ENCODE peak calls at places on chromosomes 2 and 18, in ten cellular contexts. One of them, this sample, is unnamed.

GRCh38 chr2:70897977-70898226 is 37.8 kb upstream of the ATP6V1B1 start:
- DNase-seq in mucosa of descending colon: no peak
- DNase-seq in cardiac fibroblast: no peak
- DNase-seq in hepatocyte: no peak
- DNase-seq in kidney: no peak
- DNase-seq in astrocyte: no peak
- DNase-seq in OCI-LY7: no peak
- DNase-seq in AG10803: no peak
- DNase-seq in H1: no peak
- DNase-seq in AG04450: no peak
- DNase-seq in this sample: no peak

GRCh38 chr2:54760310-54760709 is 36.8 kb downstream of the EML6 start:
- DNase-seq in mucosa of descending colon: no peak
- DNase-seq in cardiac fibroblast: no peak
- DNase-seq in hepatocyte: no peak
- DNase-seq in kidney: no peak
- DNase-seq in astrocyte: no peak
- DNase-seq in OCI-LY7: peak; percentile 43
- DNase-seq in AG10803: no peak
- DNase-seq in H1: no peak
- DNase-seq in AG04450: no peak
- DNase-seq in this sample: no peak

GRCh38 chr2:157254041-157254440 is 3.5 kb upstream of the GALNT5 start:
- DNase-seq in mucosa of descending colon: no peak
- DNase-seq in cardiac fibroblast: no peak
- DNase-seq in hepatocyte: no peak
- DNase-seq in kidney: no peak
- DNase-seq in astrocyte: no peak
- DNase-seq in OCI-LY7: no peak
- DNase-seq in AG10803: no peak
- DNase-seq in H1: no peak
- DNase-seq in AG04450: no peak
- DNase-seq in this sample: no peak

GRCh38 chr18:75504469-75504868 is 77.0 kb upstream of the SMIM21 start:
- DNase-seq in mucosa of descending colon: no peak
- DNase-seq in cardiac fibroblast: no peak
- DNase-seq in hepatocyte: no peak
- DNase-seq in kidney: no peak
- DNase-seq in astrocyte: no peak
- DNase-seq in OCI-LY7: no peak
- DNase-seq in AG10803: no peak
- DNase-seq in H1: no peak
- DNase-seq in AG04450: no peak
- DNase-seq in this sample: no peak

GRCh38 chr2:46010925-46011490 is 286.2 kb upstream of the EPAS1 start:
- DNase-seq in mucosa of descending colon: no peak
- DNase-seq in cardiac fibroblast: peak; percentile 78
- DNase-seq in hepatocyte: peak; percentile 57
- DNase-seq in kidney: no peak
- DNase-seq in astrocyte: no peak
- DNase-seq in OCI-LY7: peak; percentile 46
- DNase-seq in AG10803: peak; percentile 62
- DNase-seq in H1: peak; percentile 14
- DNase-seq in AG04450: no peak
- DNase-seq in this sample: peak; percentile 81

GRCh38 chr18:13267517-13267916 is 49.0 kb downstream of the LDLRAD4 start:
- DNase-seq in mucosa of descending colon: no peak
- DNase-seq in cardiac fibroblast: no peak
- DNase-seq in hepatocyte: no peak
- DNase-seq in kidney: peak; percentile 48
- DNase-seq in astrocyte: no peak
- DNase-seq in OCI-LY7: no peak
- DNase-seq in AG10803: peak; percentile 5
- DNase-seq in H1: no peak
- DNase-seq in AG04450: no peak
- DNase-seq in this sample: no peak

GRCh38 chr2:120552800-120553471 is 182.7 kb upstream of the GLI2 start:
- DNase-seq in mucosa of descending colon: peak; percentile 79
- DNase-seq in cardiac fibroblast: peak; percentile 93
- DNase-seq in hepatocyte: peak; percentile 93
- DNase-seq in kidney: peak; percentile 94
- DNase-seq in astrocyte: peak; percentile 44
- DNase-seq in OCI-LY7: peak; percentile 2
- DNase-seq in AG10803: peak; percentile 71
- DNase-seq in H1: peak; percentile 91
- DNase-seq in AG04450: no peak
- DNase-seq in this sample: peak; percentile 92

GRCh38 chr2:200338692-200339091 is 32.2 kb downstream of the SPATS2L start:
- DNase-seq in mucosa of descending colon: no peak
- DNase-seq in cardiac fibroblast: no peak
- DNase-seq in hepatocyte: no peak
- DNase-seq in kidney: no peak
- DNase-seq in astrocyte: no peak
- DNase-seq in OCI-LY7: no peak
- DNase-seq in AG10803: no peak
- DNase-seq in H1: no peak
- DNase-seq in AG04450: no peak
- DNase-seq in this sample: no peak

GRCh38 chr2:113922335-113922734 is 32.4 kb downstream of the ACTR3 start:
- DNase-seq in mucosa of descending colon: no peak
- DNase-seq in cardiac fibroblast: no peak
- DNase-seq in hepatocyte: no peak
- DNase-seq in kidney: no peak
- DNase-seq in astrocyte: no peak
- DNase-seq in OCI-LY7: no peak
- DNase-seq in AG10803: no peak
- DNase-seq in H1: no peak
- DNase-seq in AG04450: no peak
- DNase-seq in this sample: no peak

GRCh38 chr2:26000561-26001211 is 18.4 kb upstream of the KIF3C start:
- DNase-seq in mucosa of descending colon: no peak
- DNase-seq in cardiac fibroblast: no peak
- DNase-seq in hepatocyte: peak; percentile 35
- DNase-seq in kidney: no peak
- DNase-seq in astrocyte: no peak
- DNase-seq in OCI-LY7: no peak
- DNase-seq in AG10803: no peak
- DNase-seq in H1: no peak
- DNase-seq in AG04450: no peak
- DNase-seq in this sample: no peak

GRCh38 chr2:241852981-241853631 is 5.6 kb downstream of the PDCD1 start:
- DNase-seq in mucosa of descending colon: no peak
- DNase-seq in cardiac fibroblast: no peak
- DNase-seq in hepatocyte: no peak
- DNase-seq in kidney: no peak
- DNase-seq in astrocyte: no peak
- DNase-seq in OCI-LY7: no peak
- DNase-seq in AG10803: no peak
- DNase-seq in H1: peak; percentile 39
- DNase-seq in AG04450: no peak
- DNase-seq in this sample: no peak

GRCh38 chr2:139296672-139297209 is 516.6 kb upstream of the NXPH2 start:
- DNase-seq in mucosa of descending colon: no peak
- DNase-seq in cardiac fibroblast: no peak
- DNase-seq in hepatocyte: no peak
- DNase-seq in kidney: no peak
- DNase-seq in astrocyte: peak; percentile 1
- DNase-seq in OCI-LY7: no peak
- DNase-seq in AG10803: no peak
- DNase-seq in H1: no peak
- DNase-seq in AG04450: no peak
- DNase-seq in this sample: peak; percentile 3

GRCh38 chr18:41756141-41756540 is 198.9 kb upstream of the PIK3C3 start:
- DNase-seq in mucosa of descending colon: no peak
- DNase-seq in cardiac fibroblast: no peak
- DNase-seq in hepatocyte: no peak
- DNase-seq in kidney: no peak
- DNase-seq in astrocyte: no peak
- DNase-seq in OCI-LY7: no peak
- DNase-seq in AG10803: no peak
- DNase-seq in H1: no peak
- DNase-seq in AG04450: no peak
- DNase-seq in this sample: no peak

GRCh38 chr2:127514485-127514884 is 11.8 kb downstream of the IWS1 start:
- DNase-seq in mucosa of descending colon: no peak
- DNase-seq in cardiac fibroblast: no peak
- DNase-seq in hepatocyte: no peak
- DNase-seq in kidney: no peak
- DNase-seq in astrocyte: no peak
- DNase-seq in OCI-LY7: no peak
- DNase-seq in AG10803: no peak
- DNase-seq in H1: no peak
- DNase-seq in AG04450: no peak
- DNase-seq in this sample: no peak

GRCh38 chr2:28997847-28998735 is 17.0 kb downstream of the TOGARAM2 start:
- DNase-seq in mucosa of descending colon: no peak
- DNase-seq in cardiac fibroblast: no peak
- DNase-seq in hepatocyte: no peak
- DNase-seq in kidney: no peak
- DNase-seq in astrocyte: no peak
- DNase-seq in OCI-LY7: no peak
- DNase-seq in AG10803: no peak
- DNase-seq in H1: no peak
- DNase-seq in AG04450: no peak
- DNase-seq in this sample: no peak

GRCh38 chr2:234406085-234406484 is 90.8 kb downstream of the ARL4C start:
- DNase-seq in mucosa of descending colon: no peak
- DNase-seq in cardiac fibroblast: no peak
- DNase-seq in hepatocyte: no peak
- DNase-seq in kidney: no peak
- DNase-seq in astrocyte: no peak
- DNase-seq in OCI-LY7: peak; percentile 33
- DNase-seq in AG10803: no peak
- DNase-seq in H1: no peak
- DNase-seq in AG04450: no peak
- DNase-seq in this sample: no peak
- TF ChIP-seq CTCF in mucosa of descending colon: no peak
- TF ChIP-seq CTCF in cardiac fibroblast: no peak
- TF ChIP-seq CTCF in hepatocyte: peak; percentile 16
- TF ChIP-seq CTCF in kidney: no peak
- TF ChIP-seq CTCF in astrocyte: no peak
- TF ChIP-seq CTCF in OCI-LY7: peak; percentile 48
- TF ChIP-seq CTCF in AG10803: no peak
- TF ChIP-seq CTCF in H1: no peak
- TF ChIP-seq CTCF in AG04450: no peak
- TF ChIP-seq CTCF in this sample: no peak

DNA sequence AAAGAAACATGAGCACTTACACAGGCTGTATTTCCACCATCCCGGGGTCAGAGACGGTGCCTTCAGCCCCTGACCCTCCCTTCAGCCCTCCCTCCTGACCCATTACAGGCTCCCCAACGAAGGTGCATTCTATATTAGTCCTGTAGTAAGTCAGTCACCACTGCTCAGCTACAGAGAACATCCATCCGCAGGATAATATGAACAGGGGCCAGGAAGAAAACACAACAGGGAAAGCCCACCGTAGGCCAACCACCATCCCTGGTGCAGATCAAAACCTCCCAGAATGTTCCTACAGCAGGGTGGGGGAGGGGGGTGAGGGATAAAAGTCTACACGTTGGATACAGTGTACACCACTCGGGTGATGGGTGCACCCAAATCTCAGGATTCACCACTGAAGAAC is 15.1 kb downstream of the PXDN start:
- DNase-seq in mucosa of descending colon: no peak
- DNase-seq in cardiac fibroblast: no peak
- DNase-seq in hepatocyte: no peak
- DNase-seq in kidney: no peak
- DNase-seq in astrocyte: no peak
- DNase-seq in OCI-LY7: no peak
- DNase-seq in AG10803: no peak
- DNase-seq in H1: no peak
- DNase-seq in AG04450: no peak
- DNase-seq in this sample: no peak
- H3K4me3 ChIP-seq in mucosa of descending colon: no peak overlapping the region
- H3K4me3 ChIP-seq in cardiac fibroblast: no peak overlapping the region
- H3K4me3 ChIP-seq in hepatocyte: no peak overlapping the region
- H3K4me3 ChIP-seq in kidney: no peak overlapping the region
- H3K4me3 ChIP-seq in astrocyte: peak overlapping the region; percentile 21
- H3K4me3 ChIP-seq in OCI-LY7: no peak overlapping the region
- H3K4me3 ChIP-seq in AG10803: no peak overlapping the region
- H3K4me3 ChIP-seq in H1: no peak overlapping the region
- H3K4me3 ChIP-seq in AG04450: peak overlapping the region; percentile 25
- H3K4me3 ChIP-seq in this sample: no peak overlapping the region

DNA sequence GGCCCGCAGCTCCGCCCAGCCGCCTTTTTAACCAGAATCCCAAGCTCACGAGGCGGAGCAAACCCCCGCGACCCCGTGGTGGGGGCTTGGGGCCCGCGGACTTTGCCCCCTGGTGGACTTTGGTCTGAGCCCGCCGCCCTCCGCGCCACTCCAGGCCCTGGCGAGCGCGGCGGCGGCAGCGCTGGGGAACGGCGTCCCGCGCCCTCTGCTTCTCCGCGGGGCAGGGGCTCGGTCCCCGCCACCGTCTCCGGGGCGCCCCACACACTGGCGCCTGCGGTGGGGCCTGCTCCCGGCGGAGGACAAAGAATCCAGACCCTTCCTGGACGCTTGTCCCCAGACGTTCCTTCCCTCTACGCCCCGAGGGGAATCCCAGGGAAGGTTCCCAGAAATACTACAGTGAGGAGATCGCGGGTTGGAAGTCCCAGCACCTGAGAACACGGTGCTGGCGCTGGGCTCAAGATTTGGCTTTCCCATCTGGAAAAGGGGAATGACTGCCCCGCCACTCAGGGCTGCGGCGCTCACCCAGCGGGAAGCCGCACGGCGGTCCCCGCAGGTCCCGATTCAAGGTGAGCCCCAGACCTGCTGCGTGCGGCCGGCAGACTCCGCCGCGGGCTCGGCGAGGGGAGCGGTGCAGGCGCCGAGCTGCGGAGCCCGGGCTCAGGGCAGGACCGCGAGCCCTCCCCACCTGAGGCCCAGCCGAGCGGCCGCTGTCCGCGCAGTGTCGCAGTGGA is at the start of gene HAAO:
- DNase-seq in mucosa of descending colon: peak; percentile 76
- DNase-seq in cardiac fibroblast: no peak
- DNase-seq in hepatocyte: peak; percentile 92
- DNase-seq in kidney: peak; percentile 87
- DNase-seq in astrocyte: no peak
- DNase-seq in OCI-LY7: no peak
- DNase-seq in AG10803: no peak
- DNase-seq in H1: peak; percentile 77
- DNase-seq in AG04450: no peak
- DNase-seq in this sample: no peak
- TF ChIP-seq CTCF in mucosa of descending colon: no peak
- TF ChIP-seq CTCF in cardiac fibroblast: no peak
- TF ChIP-seq CTCF in hepatocyte: peak; percentile 13
- TF ChIP-seq CTCF in kidney: no peak
- TF ChIP-seq CTCF in astrocyte: no peak
- TF ChIP-seq CTCF in OCI-LY7: no peak
- TF ChIP-seq CTCF in AG10803: no peak
- TF ChIP-seq CTCF in H1: peak; percentile 17
- TF ChIP-seq CTCF in AG04450: no peak
- TF ChIP-seq CTCF in this sample: no peak

DNA sequence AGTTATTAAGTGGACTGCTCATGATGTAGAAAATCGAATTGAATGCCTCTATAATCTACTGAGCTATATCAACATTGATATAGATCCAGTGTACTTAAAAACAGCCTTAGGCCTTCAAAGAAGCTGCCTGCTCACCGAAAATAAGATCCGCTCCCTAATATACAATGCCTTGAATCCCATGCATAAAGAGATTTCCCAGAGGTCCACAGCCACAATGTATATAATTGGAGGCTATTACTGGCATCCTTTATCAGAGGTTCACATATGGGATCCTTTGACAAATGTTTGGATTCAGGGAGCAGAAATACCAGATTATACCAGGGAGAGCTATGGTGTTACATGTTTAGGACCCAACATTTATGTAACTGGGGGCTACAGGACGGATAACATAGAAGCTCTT is 2.0 kb downstream of the KLHL23 start:
- DNase-seq in mucosa of descending colon: no peak
- DNase-seq in cardiac fibroblast: no peak
- DNase-seq in hepatocyte: no peak
- DNase-seq in kidney: no peak
- DNase-seq in astrocyte: no peak
- DNase-seq in OCI-LY7: no peak
- DNase-seq in AG10803: no peak
- DNase-seq in H1: no peak
- DNase-seq in AG04450: no peak
- DNase-seq in this sample: no peak
- H3K4me3 ChIP-seq in mucosa of descending colon: no peak overlapping the region
- H3K4me3 ChIP-seq in cardiac fibroblast: no peak overlapping the region
- H3K4me3 ChIP-seq in hepatocyte: no peak overlapping the region
- H3K4me3 ChIP-seq in kidney: no peak overlapping the region
- H3K4me3 ChIP-seq in astrocyte: no peak overlapping the region
- H3K4me3 ChIP-seq in OCI-LY7: no peak overlapping the region
- H3K4me3 ChIP-seq in AG10803: no peak overlapping the region
- H3K4me3 ChIP-seq in H1: no peak overlapping the region
- H3K4me3 ChIP-seq in AG04450: no peak overlapping the region
- H3K4me3 ChIP-seq in this sample: no peak overlapping the region